ENCODE peak calls at places on chromosomes 2 and 18, in eight cellular contexts. One of them, this sample, is unnamed.
A peak's percentile ranks its signal among the peaks of the same experiment; 100 is the strongest.

GRCh38 chr18:24518596-24518995 is 58.2 kb downstream of the HRH4 start:
- DNase-seq in AG04450: no peak
- DNase-seq in gastrocnemius medialis: no peak
- DNase-seq in tibial artery: no peak
- DNase-seq in fibroblast of lung: no peak
- DNase-seq in left ventricle myocardium inferior: no peak
- DNase-seq in choroid plexus epithelial cell: no peak
- DNase-seq in astrocyte of the cerebellum: no peak
- DNase-seq in this sample: no peak

GRCh38 chr2:3728104-3729054 is 25.0 kb downstream of the DCDC2C start:
- DNase-seq in AG04450: peak; percentile 26
- DNase-seq in gastrocnemius medialis: no peak
- DNase-seq in tibial artery: no peak
- DNase-seq in fibroblast of lung: peak; percentile 19
- DNase-seq in left ventricle myocardium inferior: no peak
- DNase-seq in choroid plexus epithelial cell: peak; percentile 80
- DNase-seq in astrocyte of the cerebellum: peak; percentile 33
- DNase-seq in this sample: peak; percentile 63

GRCh38 chr18:1062592-1062991 is 157.9 kb downstream of the ADCYAP1 start:
- DNase-seq in AG04450: no peak
- DNase-seq in gastrocnemius medialis: no peak
- DNase-seq in tibial artery: no peak
- DNase-seq in fibroblast of lung: no peak
- DNase-seq in left ventricle myocardium inferior: no peak
- DNase-seq in choroid plexus epithelial cell: peak; percentile 22
- DNase-seq in astrocyte of the cerebellum: no peak
- DNase-seq in this sample: peak; percentile 27

GRCh38 chr2:171244466-171244969 is 83.8 kb upstream of the TLK1 start:
- DNase-seq in AG04450: peak; percentile 55
- DNase-seq in gastrocnemius medialis: no peak
- DNase-seq in tibial artery: no peak
- DNase-seq in fibroblast of lung: peak; percentile 43
- DNase-seq in left ventricle myocardium inferior: no peak
- DNase-seq in choroid plexus epithelial cell: peak; percentile 79
- DNase-seq in astrocyte of the cerebellum: no peak
- DNase-seq in this sample: peak; percentile 63

GRCh38 chr2:181955010-181955409 is 30.6 kb upstream of the PPP1R1C start:
- DNase-seq in AG04450: peak; percentile 33
- DNase-seq in gastrocnemius medialis: no peak
- DNase-seq in tibial artery: no peak
- DNase-seq in fibroblast of lung: peak; percentile 77
- DNase-seq in left ventricle myocardium inferior: no peak
- DNase-seq in choroid plexus epithelial cell: peak; percentile 84
- DNase-seq in astrocyte of the cerebellum: no peak
- DNase-seq in this sample: peak; percentile 57

GRCh38 chr2:238120463-238121298 is 17.8 kb upstream of the KLHL30 start:
- DNase-seq in AG04450: no peak
- DNase-seq in gastrocnemius medialis: no peak
- DNase-seq in tibial artery: no peak
- DNase-seq in fibroblast of lung: peak; percentile 10
- DNase-seq in left ventricle myocardium inferior: no peak
- DNase-seq in choroid plexus epithelial cell: peak; percentile 36
- DNase-seq in astrocyte of the cerebellum: no peak
- DNase-seq in this sample: peak; percentile 40

GRCh38 chr2:45709137-45709536 is 57.7 kb downstream of the PRKCE start:
- DNase-seq in AG04450: no peak
- DNase-seq in gastrocnemius medialis: peak; percentile 79
- DNase-seq in tibial artery: no peak
- DNase-seq in fibroblast of lung: no peak
- DNase-seq in left ventricle myocardium inferior: peak; percentile 53
- DNase-seq in choroid plexus epithelial cell: no peak
- DNase-seq in astrocyte of the cerebellum: no peak
- DNase-seq in this sample: no peak

GRCh38 chr2:162308747-162309503 is 9.6 kb downstream of the IFIH1 start:
- DNase-seq in AG04450: no peak
- DNase-seq in gastrocnemius medialis: no peak
- DNase-seq in tibial artery: no peak
- DNase-seq in fibroblast of lung: no peak
- DNase-seq in left ventricle myocardium inferior: no peak
- DNase-seq in choroid plexus epithelial cell: no peak
- DNase-seq in astrocyte of the cerebellum: no peak
- DNase-seq in this sample: no peak

GRCh38 chr2:187233811-187234210 is 214.2 kb downstream of the CALCRL start:
- DNase-seq in AG04450: no peak
- DNase-seq in gastrocnemius medialis: no peak
- DNase-seq in tibial artery: no peak
- DNase-seq in fibroblast of lung: no peak
- DNase-seq in left ventricle myocardium inferior: no peak
- DNase-seq in choroid plexus epithelial cell: peak; percentile 5
- DNase-seq in astrocyte of the cerebellum: no peak
- DNase-seq in this sample: peak; percentile 35

GRCh38 chr18:54223568-54224241 is 764 bp downstream of the MBD2 start:
- DNase-seq in AG04450: peak; percentile 80
- DNase-seq in gastrocnemius medialis: peak; percentile 15
- DNase-seq in tibial artery: peak; percentile 74
- DNase-seq in fibroblast of lung: peak; percentile 94
- DNase-seq in left ventricle myocardium inferior: peak; percentile 36
- DNase-seq in choroid plexus epithelial cell: peak; percentile 96
- DNase-seq in astrocyte of the cerebellum: peak; percentile 92
- DNase-seq in this sample: peak; percentile 90

GRCh38 chr2:205352593-205352992 is 329.7 kb upstream of the NRP2 start:
- DNase-seq in AG04450: no peak
- DNase-seq in gastrocnemius medialis: no peak
- DNase-seq in tibial artery: no peak
- DNase-seq in fibroblast of lung: peak; percentile 41
- DNase-seq in left ventricle myocardium inferior: no peak
- DNase-seq in choroid plexus epithelial cell: peak; percentile 31
- DNase-seq in astrocyte of the cerebellum: no peak
- DNase-seq in this sample: peak; percentile 44

GRCh38 chr2:182716665-182716990 is 571 bp downstream of the DNAJC10 start:
- DNase-seq in AG04450: no peak
- DNase-seq in gastrocnemius medialis: no peak
- DNase-seq in tibial artery: no peak
- DNase-seq in fibroblast of lung: no peak
- DNase-seq in left ventricle myocardium inferior: no peak
- DNase-seq in choroid plexus epithelial cell: no peak
- DNase-seq in astrocyte of the cerebellum: no peak
- DNase-seq in this sample: no peak

GRCh38 chr2:15640291-15640711 is 48.6 kb downstream of the DDX1 start:
- DNase-seq in AG04450: peak; percentile 39
- DNase-seq in gastrocnemius medialis: no peak
- DNase-seq in tibial artery: no peak
- DNase-seq in fibroblast of lung: peak; percentile 81
- DNase-seq in left ventricle myocardium inferior: no peak
- DNase-seq in choroid plexus epithelial cell: peak; percentile 95
- DNase-seq in astrocyte of the cerebellum: peak; percentile 67
- DNase-seq in this sample: peak; percentile 92

GRCh38 chr18:68152770-68153169 is 562.1 kb downstream of the TMX3 start:
- DNase-seq in AG04450: no peak
- DNase-seq in gastrocnemius medialis: no peak
- DNase-seq in tibial artery: no peak
- DNase-seq in fibroblast of lung: no peak
- DNase-seq in left ventricle myocardium inferior: no peak
- DNase-seq in choroid plexus epithelial cell: no peak
- DNase-seq in astrocyte of the cerebellum: no peak
- DNase-seq in this sample: no peak

GRCh38 chr2:157830696-157831570 is 45.2 kb downstream of the ACVR1 start:
- DNase-seq in AG04450: peak; percentile 81
- DNase-seq in gastrocnemius medialis: peak; percentile 48
- DNase-seq in tibial artery: peak; percentile 57
- DNase-seq in fibroblast of lung: peak; percentile 96
- DNase-seq in left ventricle myocardium inferior: no peak
- DNase-seq in choroid plexus epithelial cell: peak; percentile 97
- DNase-seq in astrocyte of the cerebellum: peak; percentile 90
- DNase-seq in this sample: peak; percentile 95

GRCh38 chr2:157831573-157832315 is 44.4 kb downstream of the ACVR1 start:
- DNase-seq in AG04450: no peak
- DNase-seq in gastrocnemius medialis: no peak
- DNase-seq in tibial artery: no peak
- DNase-seq in fibroblast of lung: peak; percentile 63
- DNase-seq in left ventricle myocardium inferior: no peak
- DNase-seq in choroid plexus epithelial cell: peak; percentile 42
- DNase-seq in astrocyte of the cerebellum: no peak
- DNase-seq in this sample: no peak

GRCh38 chr2:74691955-74692354 is 37.9 kb downstream of the SEMA4F start:
- DNase-seq in AG04450: no peak
- DNase-seq in gastrocnemius medialis: no peak
- DNase-seq in tibial artery: no peak
- DNase-seq in fibroblast of lung: no peak
- DNase-seq in left ventricle myocardium inferior: no peak
- DNase-seq in choroid plexus epithelial cell: no peak
- DNase-seq in astrocyte of the cerebellum: no peak
- DNase-seq in this sample: no peak

GRCh38 chr18:48238636-48239035 is 170.5 kb downstream of the ZBTB7C start:
- DNase-seq in AG04450: no peak
- DNase-seq in gastrocnemius medialis: no peak
- DNase-seq in tibial artery: no peak
- DNase-seq in fibroblast of lung: no peak
- DNase-seq in left ventricle myocardium inferior: no peak
- DNase-seq in choroid plexus epithelial cell: no peak
- DNase-seq in astrocyte of the cerebellum: no peak
- DNase-seq in this sample: no peak

GRCh38 chr18:45877403-45877802 is 51.9 kb downstream of the SIGLEC15 start:
- DNase-seq in AG04450: no peak
- DNase-seq in gastrocnemius medialis: no peak
- DNase-seq in tibial artery: no peak
- DNase-seq in fibroblast of lung: no peak
- DNase-seq in left ventricle myocardium inferior: no peak
- DNase-seq in choroid plexus epithelial cell: no peak
- DNase-seq in astrocyte of the cerebellum: no peak
- DNase-seq in this sample: no peak

DNA sequence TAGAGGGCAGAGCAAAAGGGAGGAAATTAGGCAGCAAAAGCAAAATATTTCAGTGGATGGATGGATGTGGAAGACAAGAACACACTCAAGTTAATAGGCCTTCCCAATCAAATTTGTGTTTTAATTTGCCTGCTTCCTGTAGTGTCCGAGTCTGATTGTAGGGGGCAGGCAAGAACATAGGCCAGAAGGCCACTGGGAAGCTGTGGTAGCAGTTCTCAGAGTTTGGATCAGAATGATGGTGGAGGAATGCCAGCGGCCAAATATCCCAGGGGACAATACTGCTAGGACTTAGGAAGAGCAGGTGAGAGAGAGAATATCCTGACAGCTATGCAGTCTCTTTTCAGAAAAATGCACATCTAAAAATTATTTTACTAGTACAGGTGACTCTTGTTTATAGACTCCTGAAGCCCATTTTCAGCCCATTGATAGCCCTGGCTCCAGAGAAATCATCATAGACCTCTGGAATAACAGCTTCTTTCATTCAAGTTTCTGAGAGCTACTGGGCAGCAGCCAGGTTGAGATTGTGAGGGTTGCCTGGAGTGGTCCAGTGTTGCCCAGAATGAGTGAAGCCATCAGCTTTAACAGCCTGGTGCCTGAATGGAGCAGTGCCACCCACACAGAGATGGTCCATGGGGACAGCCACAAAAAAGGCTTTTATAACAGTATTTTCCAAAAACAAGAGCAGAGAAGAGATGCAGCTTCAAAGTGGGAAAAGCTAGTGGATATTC is 19.1 kb upstream of the SERPINE2 start:
- DNase-seq in AG04450: no peak
- DNase-seq in gastrocnemius medialis: no peak
- DNase-seq in tibial artery: no peak
- DNase-seq in fibroblast of lung: no peak
- DNase-seq in left ventricle myocardium inferior: no peak
- DNase-seq in choroid plexus epithelial cell: no peak
- DNase-seq in astrocyte of the cerebellum: no peak
- DNase-seq in this sample: no peak
- TF ChIP-seq CTCF in AG04450: no peak
- TF ChIP-seq CTCF in gastrocnemius medialis: no peak
- TF ChIP-seq CTCF in tibial artery: no peak
- TF ChIP-seq CTCF in fibroblast of lung: no peak
- TF ChIP-seq CTCF in left ventricle myocardium inferior: peak; percentile 35
- TF ChIP-seq CTCF in choroid plexus epithelial cell: peak; percentile 39
- TF ChIP-seq CTCF in astrocyte of the cerebellum: peak; percentile 18
- TF ChIP-seq CTCF in this sample: peak; percentile 2

DNA sequence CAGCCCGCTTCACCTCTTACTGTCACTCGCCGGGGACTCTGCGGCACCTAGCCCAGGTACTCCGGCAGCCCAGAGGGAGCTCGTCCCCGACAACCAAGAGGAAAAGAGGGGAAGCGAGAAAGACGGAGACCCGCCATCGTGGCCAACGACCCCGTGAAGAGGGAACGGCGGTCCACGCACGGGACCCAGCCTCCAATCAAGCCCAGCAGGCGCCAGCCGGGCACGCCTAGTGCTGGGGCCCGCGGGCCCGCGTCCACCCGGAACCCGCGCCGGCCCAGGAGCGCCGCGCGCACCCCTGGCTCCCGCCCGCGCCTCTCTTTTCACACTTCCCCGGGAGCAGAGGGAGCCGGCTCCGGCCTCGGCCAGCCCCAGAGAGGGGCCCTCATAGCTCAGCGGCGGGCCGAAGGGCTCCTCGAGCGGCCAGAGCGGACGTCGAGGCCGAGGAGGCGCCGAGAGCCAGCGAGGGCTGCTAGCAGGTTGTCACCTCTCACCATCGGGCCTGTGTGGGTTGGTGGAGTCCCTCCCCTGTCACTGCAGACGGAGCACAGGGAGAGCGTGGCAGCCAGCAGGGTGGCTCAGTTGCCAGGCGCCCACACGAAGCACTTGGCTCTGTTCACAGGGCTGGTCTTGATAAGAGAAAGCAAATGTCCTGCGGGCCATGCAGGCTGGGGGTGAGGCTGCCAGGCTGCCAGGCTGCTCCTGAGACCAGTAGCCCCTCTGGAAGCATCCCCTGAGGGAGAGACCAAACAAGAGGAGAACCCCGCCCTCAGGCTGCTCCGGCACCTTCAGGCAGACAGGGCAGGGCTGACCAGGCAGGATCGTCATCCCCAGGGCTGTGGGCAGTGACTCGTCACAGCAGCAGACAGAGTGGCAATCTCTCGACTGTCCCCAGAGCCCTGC is 36.9 kb upstream of the KLF11 start:
- DNase-seq in AG04450: no peak
- DNase-seq in gastrocnemius medialis: no peak
- DNase-seq in tibial artery: peak; percentile 32
- DNase-seq in fibroblast of lung: peak; percentile 23
- DNase-seq in left ventricle myocardium inferior: peak; percentile 65
- DNase-seq in choroid plexus epithelial cell: no peak
- DNase-seq in astrocyte of the cerebellum: no peak
- DNase-seq in this sample: no peak
- H3K4me3 ChIP-seq in AG04450: no peak overlapping the region
- H3K4me3 ChIP-seq in gastrocnemius medialis: no peak overlapping the region
- H3K4me3 ChIP-seq in tibial artery: peak overlapping the region; percentile 35
- H3K4me3 ChIP-seq in fibroblast of lung: no peak overlapping the region
- H3K4me3 ChIP-seq in left ventricle myocardium inferior: peak overlapping the region; percentile 38
- H3K4me3 ChIP-seq in choroid plexus epithelial cell: no peak overlapping the region
- H3K4me3 ChIP-seq in astrocyte of the cerebellum: no peak overlapping the region
- H3K4me3 ChIP-seq in this sample: no peak overlapping the region

GRCh38 chr2:193219413-193219812 is 1024.7 kb upstream of the TMEFF2 start:
- DNase-seq in AG04450: no peak
- DNase-seq in gastrocnemius medialis: no peak
- DNase-seq in tibial artery: no peak
- DNase-seq in fibroblast of lung: no peak
- DNase-seq in left ventricle myocardium inferior: no peak
- DNase-seq in choroid plexus epithelial cell: no peak
- DNase-seq in astrocyte of the cerebellum: no peak
- DNase-seq in this sample: no peak
- TF ChIP-seq CTCF in AG04450: no peak
- TF ChIP-seq CTCF in gastrocnemius medialis: no peak
- TF ChIP-seq CTCF in tibial artery: no peak
- TF ChIP-seq CTCF in fibroblast of lung: no peak
- TF ChIP-seq CTCF in left ventricle myocardium inferior: no peak
- TF ChIP-seq CTCF in choroid plexus epithelial cell: no peak
- TF ChIP-seq CTCF in astrocyte of the cerebellum: no peak
- TF ChIP-seq CTCF in this sample: no peak

GRCh38 chr2:119071476-119071875 is 87.1 kb downstream of the C1QL2 start:
- DNase-seq in AG04450: no peak
- DNase-seq in gastrocnemius medialis: no peak
- DNase-seq in tibial artery: no peak
- DNase-seq in fibroblast of lung: no peak
- DNase-seq in left ventricle myocardium inferior: no peak
- DNase-seq in choroid plexus epithelial cell: no peak
- DNase-seq in astrocyte of the cerebellum: no peak
- DNase-seq in this sample: no peak
- H3K4me3 ChIP-seq in AG04450: no peak overlapping the region
- H3K4me3 ChIP-seq in gastrocnemius medialis: no peak overlapping the region
- H3K4me3 ChIP-seq in tibial artery: no peak overlapping the region
- H3K4me3 ChIP-seq in fibroblast of lung: no peak overlapping the region
- H3K4me3 ChIP-seq in left ventricle myocardium inferior: no peak overlapping the region
- H3K4me3 ChIP-seq in choroid plexus epithelial cell: no peak overlapping the region
- H3K4me3 ChIP-seq in astrocyte of the cerebellum: no peak overlapping the region
- H3K4me3 ChIP-seq in this sample: no peak overlapping the region

This sample was measured in fibroblast of pulmonary artery.